ENCODE peak calls at places on chromosomes 4 and X, in six cellular contexts. M is GM03348, B is head of caudate nucleus, T is NCI-H1105, D is C1 segment of cervical spinal cord, J is adrenal gland. L is an unnamed sample.

GRCh38 chr4:148550788-148551187 is 108.6 kb upstream of the NR3C2 start:
- DNase-seq in M (no peak), B (no peak), T (no peak), D (no peak), J (no peak), L (no peak)

GRCh38 chr4:149836546-149836945 is 20.9 kb upstream of the IQCM start:
- DNase-seq in M (peak; percentile 17), B (no peak), T (no peak), D (no peak), J (no peak), L (no peak)

GRCh38 chr4:33837043-33837442 is 2407.3 kb downstream of the ARAP2 start:
- DNase-seq in M (peak; percentile 47), B (no peak), T (no peak), D (no peak), J (no peak), L (peak; percentile 81)

GRCh38 chr4:110854021-110854678 is 231.3 kb upstream of the PITX2 start:
- DNase-seq in M (peak; percentile 70), B (no peak), T (no peak), D (no peak), J (no peak), L (peak; percentile 88)

GRCh38 chr4:52863324-52863723 is 1.2 kb downstream of the RASL11B start:
- DNase-seq in M (no peak), B (no peak), T (no peak), D (no peak), J (no peak), L (no peak)

GRCh38 chr4:123606946-123607542 is 210.4 kb downstream of the SPRY1 start:
- DNase-seq in M (no peak), B (no peak), T (no peak), D (no peak), J (no peak), L (peak; percentile 18)

GRCh38 chr4:173666-174314 is 49.5 kb downstream of the ZNF718 start:
- DNase-seq in M (no peak), B (no peak), T (no peak), D (no peak), J (no peak), L (no peak)

GRCh38 chrX:154484255-154485149 is 1.9 kb downstream of the UBL4A start:
- DNase-seq in M (no peak), B (no peak), T (no peak), D (no peak), J (peak; percentile 68), L (no peak)

GRCh38 chrX:123830309-123830708 is 29.5 kb upstream of the XIAP start:
- DNase-seq in M (no peak), B (no peak), T (no peak), D (no peak), J (no peak), L (no peak)

GRCh38 chrX:150256297-150256650 is 106.8 kb upstream of the MAMLD1 start:
- DNase-seq in M (no peak), B (no peak), T (no peak), D (no peak), J (no peak), L (no peak)

GRCh38 chr4:41751325-41752061 is 3.0 kb upstream of the PHOX2B start:
- DNase-seq in M (peak; percentile 21), B (no peak), T (no peak), D (no peak), J (no peak), L (no peak)

GRCh38 chrX:30597258-30598012 is 19.9 kb upstream of the TASL start:
- DNase-seq in M (no peak), B (no peak), T (no peak), D (no peak), J (no peak), L (no peak)

GRCh38 chrX:56995271-56995994 is at the start of gene SPIN3:
- DNase-seq in M (peak; percentile 75), B (peak; percentile 80), T (peak; percentile 86), D (peak; percentile 23), J (peak; percentile 85), L (peak; percentile 86)

GRCh38 chr4:82467442-82467841 is 37.1 kb downstream of the ENOPH1 start:
- DNase-seq in M (no peak), B (no peak), T (no peak), D (no peak), J (no peak), L (no peak)

GRCh38 chrX:121322159-121322558 is 274.7 kb downstream of the GLUD2 start:
- DNase-seq in M (no peak), B (no peak), T (no peak), D (no peak), J (no peak), L (no peak)

GRCh38 chr4:94277539-94277938 is 65.1 kb downstream of the HPGDS start:
- DNase-seq in M (no peak), B (no peak), T (no peak), D (no peak), J (no peak), L (no peak)

GRCh38 chr4:163343604-163344146 is at the start of gene NPY5R:
- DNase-seq in M (peak; percentile 12), B (peak; percentile 45), T (no peak), D (no peak), J (no peak), L (no peak)

GRCh38 chr4:7124643-7125442 is 57.0 kb upstream of the GRPEL1 start:
- DNase-seq in M (peak; percentile 92), B (no peak), T (peak; percentile 61), D (no peak), J (peak; percentile 80), L (peak; percentile 69)

GRCh38 chr4:153063490-153063889 is 127.4 kb downstream of the FHDC1 start:
- DNase-seq in M (no peak), B (no peak), T (no peak), D (no peak), J (no peak), L (no peak)

GRCh38 chr4:184573701-184574100 is 75.5 kb downstream of the CASP3 start:
- DNase-seq in M (no peak), B (no peak), T (no peak), D (no peak), J (no peak), L (no peak)

GRCh38 chr4:26238426-26238781 is 82.4 kb upstream of the RBPJ start:
- DNase-seq in M (no peak), B (no peak), T (peak; percentile 75), D (no peak), J (no peak), L (no peak)

GRCh38 chr4:2432991-2433530 is 14.3 kb downstream of the CFAP99 start:
- DNase-seq in M (no peak), B (peak; percentile 87), T (no peak), D (peak; percentile 55), J (no peak), L (peak; percentile 54)

GRCh38 chrX:47751670-47752069 is 85.0 kb upstream of the ZNF81 start:
- DNase-seq in M (peak; percentile 13), B (no peak), T (peak; percentile 0), D (no peak), J (peak; percentile 33), L (peak; percentile 15)

GRCh38 chr4:133891001-133891400 is 310.6 kb downstream of the PABPC4L start:
- DNase-seq in M (no peak), B (no peak), T (no peak), D (no peak), J (no peak), L (no peak)

GRCh38 chrX:19174401-19175025 is 52.2 kb upstream of the ADGRG2 start:
- DNase-seq in M (peak; percentile 50), B (no peak), T (no peak), D (no peak), J (no peak), L (peak; percentile 81)

GRCh38 chr4:67366341-67366861 is 178.9 kb downstream of the CENPC start:
- DNase-seq in M (no peak), B (no peak), T (no peak), D (no peak), J (peak; percentile 14), L (peak; percentile 57)

GRCh38 chrX:102546818-102547493 is 30.4 kb upstream of the TMSB15A start:
- DNase-seq in M (peak; percentile 1), B (no peak), T (peak; percentile 21), D (no peak), J (no peak), L (no peak)

GRCh38 chr4:121484633-121485032 is 103.8 kb upstream of the QRFPR start:
- DNase-seq in M (peak; percentile 63), B (no peak), T (no peak), D (no peak), J (peak; percentile 70), L (peak; percentile 53)

GRCh38 chrX:42755820-42756219 is 22.1 kb downstream of the PPP1R2C start:
- DNase-seq in M (peak; percentile 58), B (no peak), T (no peak), D (no peak), J (peak; percentile 56), L (peak; percentile 46)

GRCh38 chr4:15717126-15717525 is 14.3 kb downstream of the BST1 start:
- DNase-seq in M (peak; percentile 72), B (no peak), T (no peak), D (no peak), J (no peak), L (peak; percentile 48)

GRCh38 chrX:79270401-79270800 is 96.7 kb downstream of the ITM2A start:
- DNase-seq in M (no peak), B (no peak), T (no peak), D (no peak), J (peak; percentile 17), L (no peak)

GRCh38 chrX:155028192-155028591 is 1.5 kb downstream of the FUNDC2 start:
- DNase-seq in M (no peak), B (no peak), T (peak; percentile 8), D (no peak), J (no peak), L (no peak)

GRCh38 chr4:181301735-181302380 is 941.3 kb upstream of the TENM3 start:
- DNase-seq in M (peak; percentile 47), B (peak; percentile 38), T (peak; percentile 57), D (no peak), J (no peak), L (peak; percentile 52)

GRCh38 chr4:56739104-56739777 is 58.1 kb upstream of the HOPX start:
- DNase-seq in M (peak; percentile 33), B (no peak), T (no peak), D (no peak), J (no peak), L (no peak)

GRCh38 chrX:19724409-19724808 is 163.0 kb downstream of the SH3KBP1 start:
- DNase-seq in M (no peak), B (no peak), T (no peak), D (no peak), J (no peak), L (no peak)

GRCh38 chrX:138191998-138192397 is 519.5 kb downstream of the FGF13 start:
- DNase-seq in M (peak; percentile 20), B (peak; percentile 43), T (peak; percentile 1), D (no peak), J (peak; percentile 20), L (no peak)

GRCh38 chr4:75673959-75674328 is 733 bp upstream of the G3BP2 start:
- DNase-seq in M (no peak), B (no peak), T (no peak), D (no peak), J (no peak), L (no peak)

GRCh38 chr4:152535236-152535902 is 523 bp downstream of the FBXW7 start:
- DNase-seq in M (peak; percentile 45), B (peak; percentile 35), T (no peak), D (peak; percentile 41), J (no peak), L (no peak)